ENCODE peak calls at places on chromosomes 13 and 19, in nine cellular contexts. I is breast epithelium, T is lower lobe of right lung, J is AG04450, S is cardiac fibroblast, C is fibroblast of mammary gland, G is AG10803, Y is BE2C, D is thoracic aorta. B is an unnamed sample.
A peak's percentile ranks its signal among the peaks of the same experiment; 100 is the strongest.

GRCh38 chr19:15374796-15375440 is 4.7 kb downstream of the AKAP8 start:
- DNase-seq in I (no peak), T (no peak), J (no peak), S (no peak), C (no peak), G (no peak), Y (no peak), D (no peak), B (no peak)

GRCh38 chr19:42024622-42025111 is 30.6 kb upstream of the ATP1A3 start:
- DNase-seq in I (no peak), T (no peak), J (peak; percentile 24), S (peak; percentile 66), C (no peak), G (peak; percentile 90), Y (no peak), D (no peak), B (peak; percentile 43)

GRCh38 chr19:11204943-11205349 is 7.6 kb upstream of the KANK2 start:
- DNase-seq in I (no peak), T (no peak), J (no peak), S (peak; percentile 53), C (no peak), G (no peak), Y (no peak), D (no peak), B (no peak)

GRCh38 chr13:31096624-31097302 is 64.9 kb downstream of the HSPH1 start:
- DNase-seq in I (no peak), T (no peak), J (no peak), S (no peak), C (no peak), G (no peak), Y (no peak), D (no peak), B (no peak)

GRCh38 chr19:17165715-17166114 is 49.4 kb upstream of the USE1 start:
- DNase-seq in I (no peak), T (no peak), J (no peak), S (no peak), C (no peak), G (no peak), Y (no peak), D (no peak), B (no peak)

GRCh38 chr19:16295071-16295470 is 29.6 kb upstream of the KLF2 start:
- DNase-seq in I (no peak), T (no peak), J (no peak), S (peak; percentile 35), C (no peak), G (no peak), Y (no peak), D (no peak), B (no peak)

GRCh38 chr13:47474326-47474725 is 526.7 kb downstream of the SUCLA2 start:
- DNase-seq in I (no peak), T (no peak), J (no peak), S (no peak), C (peak; percentile 59), G (no peak), Y (no peak), D (no peak), B (no peak)

GRCh38 chr13:31207630-31208549 is 8.1 kb downstream of the B3GLCT start:
- DNase-seq in I (no peak), T (no peak), J (peak; percentile 20), S (peak; percentile 83), C (peak; percentile 63), G (peak; percentile 68), Y (no peak), D (no peak), B (no peak)

GRCh38 chr13:30978981-30979956 is 46.8 kb downstream of the TEX26 start:
- DNase-seq in I (no peak), T (peak; percentile 66), J (no peak), S (peak; percentile 29), C (no peak), G (no peak), Y (peak; percentile 70), D (no peak), B (no peak)

GRCh38 chr19:39166571-39167391 is 30.0 kb upstream of the NCCRP1 start:
- DNase-seq in I (peak; percentile 96), T (peak; percentile 90), J (no peak), S (peak; percentile 13), C (no peak), G (no peak), Y (peak; percentile 94), D (no peak), B (no peak)

GRCh38 chr19:39167461-39168257 is 29.1 kb upstream of the NCCRP1 start:
- DNase-seq in I (peak; percentile 89), T (peak; percentile 79), J (no peak), S (no peak), C (no peak), G (no peak), Y (no peak), D (no peak), B (no peak)

GRCh38 chr19:39170398-39171231 is 26.1 kb upstream of the NCCRP1 start:
- DNase-seq in I (no peak), T (no peak), J (no peak), S (no peak), C (no peak), G (no peak), Y (no peak), D (no peak), B (no peak)

GRCh38 chr19:39169143-39169810 is 27.5 kb upstream of the NCCRP1 start:
- DNase-seq in I (no peak), T (no peak), J (no peak), S (no peak), C (no peak), G (no peak), Y (no peak), D (no peak), B (no peak)

GRCh38 chr19:39168258-39169142 is 28.3 kb upstream of the NCCRP1 start:
- DNase-seq in I (no peak), T (no peak), J (no peak), S (no peak), C (no peak), G (no peak), Y (no peak), D (no peak), B (no peak)
- TF ChIP-seq CTCF in I (no peak), T (no peak), J (no peak), S (no peak), C (no peak), G (no peak), Y (no peak), D (no peak), B (no peak)

GRCh38 chr13:113861433-113862030 is 2.3 kb downstream of the GAS6 start:
- DNase-seq in I (peak; percentile 48), T (peak; percentile 35), J (no peak), S (no peak), C (no peak), G (no peak), Y (peak; percentile 72), D (no peak), B (no peak)

GRCh38 chr13:113863511-113864302 is at the start of gene GAS6:
- DNase-seq in I (peak; percentile 58), T (peak; percentile 64), J (no peak), S (peak; percentile 35), C (no peak), G (peak; percentile 70), Y (peak; percentile 49), D (no peak), B (no peak)

GRCh38 chr13:113860579-113861432 is 3.1 kb downstream of the GAS6 start:
- DNase-seq in I (peak; percentile 45), T (peak; percentile 66), J (no peak), S (peak; percentile 48), C (no peak), G (no peak), Y (no peak), D (no peak), B (no peak)

GRCh38 chr13:113862766-113863510 is 938 bp downstream of the GAS6 start:
- DNase-seq in I (peak; percentile 63), T (peak; percentile 68), J (no peak), S (peak; percentile 31), C (no peak), G (peak; percentile 46), Y (no peak), D (no peak), B (no peak)

DNA sequence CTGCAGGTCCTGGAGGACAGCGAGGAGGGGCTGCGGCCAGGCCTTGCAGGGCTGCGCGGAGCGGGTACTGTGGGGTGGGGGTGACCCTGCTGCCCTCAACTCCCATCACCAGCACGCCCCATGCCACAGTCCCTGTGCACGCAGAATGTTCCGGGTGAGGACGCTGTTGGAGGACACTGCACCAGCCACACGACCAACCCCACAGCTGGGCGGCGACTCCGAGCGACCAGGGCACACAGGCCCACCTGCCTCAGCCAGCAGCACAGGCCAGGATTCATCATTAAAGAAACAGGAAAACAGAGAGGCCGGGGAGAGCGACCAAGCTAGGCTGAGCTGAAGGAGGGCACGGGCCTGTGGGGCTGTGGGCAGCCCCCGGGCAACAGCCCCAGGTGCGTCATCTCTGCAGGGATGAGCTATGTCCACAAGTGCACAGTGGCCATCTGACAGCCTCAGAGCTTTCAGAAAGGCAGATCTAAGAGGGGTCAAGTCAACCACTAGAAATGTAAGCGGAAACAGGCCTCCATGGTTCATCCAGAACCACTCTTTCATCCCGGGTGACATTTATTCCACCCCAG is 1.6 kb downstream of the GAS6 start:
- DNase-seq in I (peak; percentile 46), T (peak; percentile 32), J (no peak), S (no peak), C (no peak), G (no peak), Y (no peak), D (no peak), B (no peak)
- H3K4me3 ChIP-seq in I (peak overlapping the region; percentile 97), T (peak overlapping the region; percentile 75), J (peak overlapping the region; percentile 82), S (peak overlapping the region; percentile 77), C (peak overlapping the region; percentile 87), G (peak overlapping the region; percentile 90), Y (no peak overlapping the region), D (peak overlapping the region; percentile 85), B (peak overlapping the region; percentile 60)

GRCh38 chr13:110116072-110116487 is 190.9 kb downstream of the COL4A1 start:
- DNase-seq in I (no peak), T (peak; percentile 79), J (no peak), S (peak; percentile 87), C (peak; percentile 79), G (peak; percentile 89), Y (peak; percentile 70), D (no peak), B (no peak)
- TF ChIP-seq CTCF in I (peak; percentile 39), T (peak; percentile 73), J (peak; percentile 88), S (peak; percentile 83), C (peak; percentile 70), G (peak; percentile 71), Y (peak; percentile 89), D (peak; percentile 51), B (peak; percentile 93)

GRCh38 chr13:83440465-83440864 is 441.8 kb downstream of the SLITRK1 start:
- DNase-seq in I (no peak), T (no peak), J (no peak), S (no peak), C (no peak), G (no peak), Y (no peak), D (no peak), B (no peak)
- H3K4me3 ChIP-seq in I (no peak overlapping the region), T (no peak overlapping the region), J (no peak overlapping the region), S (no peak overlapping the region), C (no peak overlapping the region), G (no peak overlapping the region), Y (no peak overlapping the region), D (no peak overlapping the region), B (no peak overlapping the region)